ENCODE peak calls at places on chromosomes 1 and 21, in four cellular contexts. One of them, this sample, is unnamed.

GRCh38 chr21:25722631-25723030 is 12.1 kb downstream of the ATP5PF start:
- DNase-seq in AG04450: no peak
- DNase-seq in GM23338: no peak
- DNase-seq in stomach: no peak
- DNase-seq in this sample: no peak

GRCh38 chr1:112718691-112719418 is 3.7 kb upstream of the PPM1J start:
- DNase-seq in AG04450: no peak
- DNase-seq in GM23338: peak
- DNase-seq in stomach: peak
- DNase-seq in this sample: peak

GRCh38 chr1:5718716-5719632 is 273.3 kb downstream of the NPHP4 start:
- DNase-seq in AG04450: no peak
- DNase-seq in GM23338: no peak
- DNase-seq in stomach: peak
- DNase-seq in this sample: no peak

GRCh38 chr1:99756598-99756997 is 9.8 kb downstream of the FRRS1 start:
- DNase-seq in AG04450: no peak
- DNase-seq in GM23338: no peak
- DNase-seq in stomach: no peak
- DNase-seq in this sample: no peak

GRCh38 chr1:154442006-154442740 is 37.0 kb downstream of the IL6R start:
- DNase-seq in AG04450: no peak
- DNase-seq in GM23338: peak
- DNase-seq in stomach: no peak
- DNase-seq in this sample: no peak

GRCh38 chr1:193763313-193763712 is 576.9 kb upstream of the B3GALT2 start:
- DNase-seq in AG04450: no peak
- DNase-seq in GM23338: no peak
- DNase-seq in stomach: no peak
- DNase-seq in this sample: no peak

GRCh38 chr1:41620365-41621169 is 136.1 kb upstream of the EDN2 start:
- DNase-seq in AG04450: no peak
- DNase-seq in GM23338: no peak
- DNase-seq in stomach: no peak
- DNase-seq in this sample: no peak

GRCh38 chr1:165542015-165542631 is 1.7 kb upstream of the LRRC52 start:
- DNase-seq in AG04450: no peak
- DNase-seq in GM23338: no peak
- DNase-seq in stomach: no peak
- DNase-seq in this sample: no peak

GRCh38 chr1:164733070-164733469 is 174.1 kb downstream of the PBX1 start:
- DNase-seq in AG04450: no peak
- DNase-seq in GM23338: no peak
- DNase-seq in stomach: no peak
- DNase-seq in this sample: no peak

GRCh38 chr21:34730194-34730593 is 61.4 kb downstream of the CLIC6 start:
- DNase-seq in AG04450: no peak
- DNase-seq in GM23338: no peak
- DNase-seq in stomach: no peak
- DNase-seq in this sample: no peak

GRCh38 chr1:54542962-54543539 is 5.0 kb upstream of the ACOT11 start:
- DNase-seq in AG04450: no peak
- DNase-seq in GM23338: peak
- DNase-seq in stomach: no peak
- DNase-seq in this sample: no peak

GRCh38 chr1:11152755-11153154 is 36.4 kb upstream of the ANGPTL7 start:
- DNase-seq in AG04450: no peak
- DNase-seq in GM23338: no peak
- DNase-seq in stomach: no peak
- DNase-seq in this sample: no peak

GRCh38 chr1:177181631-177182291 is 11.0 kb downstream of the BRINP2 start:
- DNase-seq in AG04450: no peak
- DNase-seq in GM23338: peak
- DNase-seq in stomach: peak
- DNase-seq in this sample: peak

GRCh38 chr1:83052865-83053264 is 946.1 kb downstream of the TTLL7 start:
- DNase-seq in AG04450: no peak
- DNase-seq in GM23338: no peak
- DNase-seq in stomach: no peak
- DNase-seq in this sample: no peak

GRCh38 chr1:2632561-2633361 is at the start of gene MMEL1:
- DNase-seq in AG04450: no peak
- DNase-seq in GM23338: peak
- DNase-seq in stomach: no peak
- DNase-seq in this sample: no peak

GRCh38 chr1:29688477-29689365 is 452.4 kb downstream of the PTPRU start:
- DNase-seq in AG04450: peak
- DNase-seq in GM23338: no peak
- DNase-seq in stomach: no peak
- DNase-seq in this sample: no peak

GRCh38 chr1:85818371-85818770 is 110.1 kb upstream of the ZNHIT6 start:
- DNase-seq in AG04450: peak
- DNase-seq in GM23338: peak
- DNase-seq in stomach: no peak
- DNase-seq in this sample: no peak

GRCh38 chr1:201500670-201501120 is 6.2 kb downstream of the CSRP1 start:
- DNase-seq in AG04450: no peak
- DNase-seq in GM23338: peak
- DNase-seq in stomach: no peak
- DNase-seq in this sample: peak

GRCh38 chr1:210233495-210234253 is 1.1 kb downstream of the SERTAD4 start:
- DNase-seq in AG04450: no peak
- DNase-seq in GM23338: peak
- DNase-seq in stomach: peak
- DNase-seq in this sample: no peak

GRCh38 chr1:214660900-214661299 is 57.9 kb downstream of the CENPF start:
- DNase-seq in AG04450: peak
- DNase-seq in GM23338: peak
- DNase-seq in stomach: peak
- DNase-seq in this sample: peak

GRCh38 chr1:61079898-61080336 is 2.4 kb upstream of the NFIA start:
- DNase-seq in AG04450: peak
- DNase-seq in GM23338: peak
- DNase-seq in stomach: peak
- DNase-seq in this sample: peak

GRCh38 chr1:15584489-15585363 is at the start of gene AGMAT:
- DNase-seq in AG04450: no peak
- DNase-seq in GM23338: peak
- DNase-seq in stomach: peak
- DNase-seq in this sample: peak

GRCh38 chr1:80892452-80892995 is 908.2 kb upstream of the ADGRL2 start:
- DNase-seq in AG04450: no peak
- DNase-seq in GM23338: peak
- DNase-seq in stomach: no peak
- DNase-seq in this sample: no peak

GRCh38 chr1:192852001-192852400 is 43.2 kb downstream of the RGS2 start:
- DNase-seq in AG04450: no peak
- DNase-seq in GM23338: no peak
- DNase-seq in stomach: no peak
- DNase-seq in this sample: no peak

GRCh38 chr1:172955161-172955821 is 95.5 kb downstream of the TNFSF18 start:
- DNase-seq in AG04450: no peak
- DNase-seq in GM23338: no peak
- DNase-seq in stomach: no peak
- DNase-seq in this sample: no peak

GRCh38 chr21:36093512-36093911 is 23.7 kb downstream of the CBR1 start:
- DNase-seq in AG04450: no peak
- DNase-seq in GM23338: no peak
- DNase-seq in stomach: no peak
- DNase-seq in this sample: no peak

GRCh38 chr1:30760596-30761311 is 3.2 kb upstream of the LAPTM5 start:
- DNase-seq in AG04450: no peak
- DNase-seq in GM23338: no peak
- DNase-seq in stomach: no peak
- DNase-seq in this sample: no peak

GRCh38 chr1:81672766-81673165 is 128.0 kb upstream of the ADGRL2 start:
- DNase-seq in AG04450: no peak
- DNase-seq in GM23338: no peak
- DNase-seq in stomach: no peak
- DNase-seq in this sample: no peak

GRCh38 chr1:21933397-21934248 is 3.5 kb downstream of the HSPG2 start:
- DNase-seq in AG04450: no peak
- DNase-seq in GM23338: peak
- DNase-seq in stomach: peak
- DNase-seq in this sample: peak

GRCh38 chr1:119674110-119674509 is 26.0 kb upstream of the ZNF697 start:
- DNase-seq in AG04450: no peak
- DNase-seq in GM23338: peak
- DNase-seq in stomach: no peak
- DNase-seq in this sample: peak

GRCh38 chr1:15418811-15419515 is 9.3 kb downstream of the EFHD2 start:
- DNase-seq in AG04450: no peak
- DNase-seq in GM23338: no peak
- DNase-seq in stomach: peak
- DNase-seq in this sample: peak

GRCh38 chr1:157198619-157199420 is 60.6 kb upstream of the ETV3 start:
- DNase-seq in AG04450: no peak
- DNase-seq in GM23338: no peak
- DNase-seq in stomach: no peak
- DNase-seq in this sample: no peak

GRCh38 chr21:33848252-33848953 is 67.2 kb downstream of the ATP5PO start:
- DNase-seq in AG04450: no peak
- DNase-seq in GM23338: no peak
- DNase-seq in stomach: no peak
- DNase-seq in this sample: no peak

GRCh38 chr21:43912910-43913309 is 47.9 kb downstream of the AGPAT3 start:
- DNase-seq in AG04450: no peak
- DNase-seq in GM23338: no peak
- DNase-seq in stomach: no peak
- DNase-seq in this sample: no peak

GRCh38 chr21:42974832-42975820 is 764 bp downstream of the PKNOX1 start:
- DNase-seq in AG04450: no peak
- DNase-seq in GM23338: peak
- DNase-seq in stomach: peak
- DNase-seq in this sample: peak

GRCh38 chr1:211634931-211635330 is 40.5 kb downstream of the NEK2 start:
- DNase-seq in AG04450: no peak
- DNase-seq in GM23338: no peak
- DNase-seq in stomach: no peak
- DNase-seq in this sample: no peak

GRCh38 chr1:211632117-211632807 is 43.2 kb downstream of the NEK2 start:
- DNase-seq in AG04450: no peak
- DNase-seq in GM23338: no peak
- DNase-seq in stomach: no peak
- DNase-seq in this sample: peak

GRCh38 chr1:211632808-211633522 is 42.5 kb downstream of the NEK2 start:
- DNase-seq in AG04450: peak
- DNase-seq in GM23338: no peak
- DNase-seq in stomach: no peak
- DNase-seq in this sample: peak

GRCh38 chr1:211634461-211634860 is 41.0 kb downstream of the NEK2 start:
- DNase-seq in AG04450: no peak
- DNase-seq in GM23338: no peak
- DNase-seq in stomach: no peak
- DNase-seq in this sample: no peak

GRCh38 chr1:211633523-211633843 is 41.9 kb downstream of the NEK2 start:
- DNase-seq in AG04450: no peak
- DNase-seq in GM23338: no peak
- DNase-seq in stomach: no peak
- DNase-seq in this sample: no peak
- H3K27ac ChIP-seq in AG04450: peak
- H3K27ac ChIP-seq in GM23338: no peak
- H3K27ac ChIP-seq in stomach: no peak
- H3K27ac ChIP-seq in this sample: no peak

DNA sequence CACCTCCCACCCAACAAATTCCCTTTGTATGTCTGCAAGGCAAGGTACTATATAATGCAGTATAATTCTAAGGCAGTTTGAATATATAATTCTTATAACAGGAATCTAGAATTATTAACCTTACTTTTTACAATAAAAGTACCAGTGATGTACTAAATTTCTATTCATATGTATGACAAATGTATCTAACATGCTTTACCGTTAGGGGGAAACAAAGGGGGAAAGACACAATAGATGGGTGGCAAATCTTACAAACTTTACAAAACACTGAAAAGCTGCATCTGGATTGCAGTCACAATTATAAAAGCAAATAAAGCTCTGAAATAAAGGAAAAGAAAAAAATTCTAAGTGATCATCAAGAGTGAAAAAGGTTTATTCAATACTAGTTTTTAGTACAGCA is 2.3 kb downstream of the PIK3R3 start:
- DNase-seq in AG04450: no peak
- DNase-seq in GM23338: no peak
- DNase-seq in stomach: no peak
- DNase-seq in this sample: no peak
- TF ChIP-seq CTCF in AG04450: no peak
- TF ChIP-seq CTCF in GM23338: no peak
- TF ChIP-seq CTCF in stomach: no peak
- TF ChIP-seq CTCF in this sample: no peak

GRCh38 chr1:182841368-182841988 is 2.3 kb downstream of the DHX9 start:
- DNase-seq in AG04450: peak
- DNase-seq in GM23338: no peak
- DNase-seq in stomach: no peak
- DNase-seq in this sample: no peak
- H3K4me3 ChIP-seq in AG04450: peak
- H3K4me3 ChIP-seq in GM23338: peak
- H3K4me3 ChIP-seq in stomach: peak
- H3K4me3 ChIP-seq in this sample: peak

DNA sequence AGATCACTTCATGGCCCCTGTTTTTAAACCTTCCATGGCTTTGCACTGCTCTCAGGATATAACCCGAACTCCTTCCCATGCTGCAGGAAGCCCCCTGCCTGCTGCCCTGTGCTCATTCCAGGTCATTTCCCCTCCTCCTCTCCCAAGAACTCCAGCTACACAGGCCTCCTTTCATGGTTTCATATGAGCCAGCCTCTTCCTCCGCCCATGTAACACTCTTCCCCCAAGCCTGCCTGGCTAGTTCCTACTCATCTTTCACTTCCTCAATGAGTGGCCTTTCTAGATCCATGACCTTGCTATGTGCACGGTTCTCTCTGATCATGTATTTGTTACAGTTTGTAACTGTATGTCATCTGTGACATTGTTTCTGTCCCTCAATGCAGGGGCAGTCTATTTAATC is 3.1 kb upstream of the NCF2 start:
- DNase-seq in AG04450: no peak
- DNase-seq in GM23338: no peak
- DNase-seq in stomach: no peak
- DNase-seq in this sample: no peak
- H3K27ac ChIP-seq in AG04450: peak
- H3K27ac ChIP-seq in GM23338: no peak
- H3K27ac ChIP-seq in stomach: peak
- H3K27ac ChIP-seq in this sample: no peak

This sample was measured in testis.